ENCODE peak calls at places on chromosomes 12 and 14, in eight cellular contexts. F is HepG2, B is suprapubic skin, R is lower leg skin, V is GM23338, T is lower lobe of right lung, O is heart left ventricle, H is tibial artery. X is an unnamed sample.

GRCh38 chr12:25054783-25055144 is 105.9 kb upstream of the BCAT1 start:
- DNase-seq in F (no peak), B (no peak), R (no peak), V (no peak), T (no peak), O (no peak), H (no peak), X (no peak)

GRCh38 chr12:117872521-117873169 is 96.1 kb downstream of the KSR2 start:
- DNase-seq in F (no peak), B (no peak), R (no peak), V (no peak), T (no peak), O (no peak), H (no peak), X (no peak)

GRCh38 chr12:119446459-119446858 is 111.9 kb downstream of the CCDC60 start:
- DNase-seq in F (no peak), B (no peak), R (no peak), V (no peak), T (no peak), O (no peak), H (no peak), X (no peak)

GRCh38 chr12:57719777-57720605 is 18.6 kb downstream of the AGAP2 start:
- DNase-seq in F (no peak), B (no peak), R (no peak), V (no peak), T (no peak), O (no peak), H (no peak), X (no peak)

GRCh38 chr12:47214771-47215170 is 135.0 kb upstream of the AMIGO2 start:
- DNase-seq in F (no peak), B (no peak), R (no peak), V (no peak), T (no peak), O (no peak), H (no peak), X (no peak)

GRCh38 chr14:94180655-94181271 is 6.6 kb downstream of the PPP4R4 start:
- DNase-seq in F (peak), B (no peak), R (no peak), V (peak), T (no peak), O (no peak), H (no peak), X (no peak)

GRCh38 chr14:91889477-91890211 is 22.3 kb upstream of the TC2N start:
- DNase-seq in F (no peak), B (peak), R (no peak), V (no peak), T (no peak), O (peak), H (no peak), X (no peak)

GRCh38 chr14:99316281-99317163 is 44.5 kb upstream of the BCL11B start:
- DNase-seq in F (peak), B (no peak), R (no peak), V (no peak), T (no peak), O (no peak), H (no peak), X (no peak)

GRCh38 chr14:101551729-101552595 is 9.3 kb upstream of the DIO3 start:
- DNase-seq in F (no peak), B (no peak), R (no peak), V (no peak), T (no peak), O (no peak), H (no peak), X (no peak)

GRCh38 chr12:120394483-120395367 is 25.8 kb upstream of the MSI1 start:
- DNase-seq in F (no peak), B (no peak), R (peak), V (peak), T (peak), O (no peak), H (no peak), X (peak)

GRCh38 chr12:27970981-27971489 is 1.5 kb downstream of the PTHLH start:
- DNase-seq in F (no peak), B (no peak), R (no peak), V (peak), T (no peak), O (no peak), H (peak), X (no peak)

GRCh38 chr14:104927432-104927816 is 2.7 kb downstream of the PLD4 start:
- DNase-seq in F (no peak), B (no peak), R (no peak), V (peak), T (no peak), O (no peak), H (no peak), X (no peak)

GRCh38 chr14:104924421-104925213 is at the start of gene PLD4:
- DNase-seq in F (no peak), B (no peak), R (no peak), V (no peak), T (no peak), O (no peak), H (no peak), X (no peak)

GRCh38 chr14:104925214-104925899 is 678 bp downstream of the PLD4 start:
- DNase-seq in F (no peak), B (no peak), R (no peak), V (no peak), T (no peak), O (no peak), H (no peak), X (no peak)

GRCh38 chr14:104926619-104927431 is 2.1 kb downstream of the PLD4 start:
- DNase-seq in F (no peak), B (no peak), R (no peak), V (peak), T (no peak), O (no peak), H (no peak), X (no peak)

GRCh38 chr14:104925941-104926609 is 1.4 kb downstream of the PLD4 start:
- DNase-seq in F (no peak), B (no peak), R (no peak), V (no peak), T (peak), O (no peak), H (no peak), X (no peak)
- TF ChIP-seq CTCF in F (no peak), B (no peak), R (no peak), V (no peak), T (no peak), O (no peak), H (no peak), X (no peak)

DNA sequence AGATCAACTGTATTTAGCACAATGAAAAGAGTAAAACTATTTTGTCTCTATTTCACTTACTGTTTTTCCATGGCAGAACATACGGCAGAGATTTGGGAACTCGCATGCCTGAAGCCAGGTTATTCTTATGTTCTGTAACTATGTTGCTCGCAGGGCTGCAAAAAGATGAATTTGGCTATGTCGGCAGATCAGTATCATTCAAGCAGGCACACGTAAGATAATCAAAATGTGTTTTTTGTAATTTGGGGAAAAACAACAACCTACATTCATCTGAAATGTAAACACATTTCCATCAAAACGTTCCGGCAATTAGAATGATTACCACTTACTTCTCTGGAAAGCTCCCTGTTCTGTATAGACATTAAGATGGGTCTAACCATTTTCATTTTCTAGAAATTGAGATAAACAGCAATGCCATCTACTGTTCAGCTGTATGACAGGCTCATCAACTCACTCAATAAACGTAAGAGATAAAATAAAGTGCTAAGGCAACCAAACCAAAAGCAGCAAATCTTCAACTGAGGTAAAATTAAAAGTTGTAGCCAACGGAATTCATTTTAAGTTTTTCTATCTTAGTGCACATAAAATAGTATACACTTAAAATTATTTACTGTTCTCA is 13.0 kb downstream of the GTSF1 start:
- DNase-seq in F (no peak), B (no peak), R (no peak), V (no peak), T (no peak), O (no peak), H (no peak), X (no peak)
- TF ChIP-seq CTCF in F (no peak), B (no peak), R (no peak), V (no peak), T (no peak), O (no peak), H (no peak), X (no peak)

GRCh38 chr12:7061138-7061537 is 620 bp downstream of the C1S start:
- DNase-seq in F (no peak), B (no peak), R (no peak), V (peak), T (no peak), O (no peak), H (no peak), X (no peak)

GRCh38 chr12:7058850-7059249 is 1.7 kb upstream of the C1S start:
- DNase-seq in F (no peak), B (no peak), R (no peak), V (no peak), T (no peak), O (no peak), H (no peak), X (no peak)

GRCh38 chr12:7059780-7060179 is 738 bp upstream of the C1S start:
- DNase-seq in F (no peak), B (no peak), R (no peak), V (no peak), T (no peak), O (no peak), H (no peak), X (no peak)

GRCh38 chr12:7061596-7061995 is 1.1 kb downstream of the C1S start:
- DNase-seq in F (peak), B (no peak), R (no peak), V (no peak), T (no peak), O (no peak), H (no peak), X (no peak)

GRCh38 chr12:7060353-7060954 is at the start of gene C1S:
- DNase-seq in F (peak), B (peak), R (peak), V (peak), T (peak), O (peak), H (peak), X (no peak)
- TF ChIP-seq CTCF in F (peak), B (peak), R (peak), V (peak), T (peak), O (peak), H (peak), X (peak)

GRCh38 chr12:72346331-72346944 is 74.3 kb downstream of the TRHDE start:
- DNase-seq in F (peak), B (no peak), R (peak), V (peak), T (no peak), O (no peak), H (peak), X (peak)
- TF ChIP-seq CTCF in F (peak), B (no peak), R (no peak), V (peak), T (peak), O (peak), H (peak), X (peak)

GRCh38 chr14:88385212-88386101 is at the start of gene SPATA7:
- DNase-seq in F (peak), B (peak), R (peak), V (peak), T (peak), O (peak), H (peak), X (peak)

GRCh38 chr14:88384653-88385205 is 728 bp upstream of the SPATA7 start:
- DNase-seq in F (no peak), B (no peak), R (no peak), V (no peak), T (no peak), O (no peak), H (peak), X (no peak)

GRCh38 chr14:88379706-88380343 is 5.6 kb upstream of the SPATA7 start:
- DNase-seq in F (no peak), B (no peak), R (no peak), V (peak), T (no peak), O (no peak), H (no peak), X (no peak)

GRCh38 chr14:88386395-88386794 is 938 bp downstream of the SPATA7 start:
- DNase-seq in F (no peak), B (no peak), R (no peak), V (no peak), T (no peak), O (no peak), H (no peak), X (no peak)

DNA sequence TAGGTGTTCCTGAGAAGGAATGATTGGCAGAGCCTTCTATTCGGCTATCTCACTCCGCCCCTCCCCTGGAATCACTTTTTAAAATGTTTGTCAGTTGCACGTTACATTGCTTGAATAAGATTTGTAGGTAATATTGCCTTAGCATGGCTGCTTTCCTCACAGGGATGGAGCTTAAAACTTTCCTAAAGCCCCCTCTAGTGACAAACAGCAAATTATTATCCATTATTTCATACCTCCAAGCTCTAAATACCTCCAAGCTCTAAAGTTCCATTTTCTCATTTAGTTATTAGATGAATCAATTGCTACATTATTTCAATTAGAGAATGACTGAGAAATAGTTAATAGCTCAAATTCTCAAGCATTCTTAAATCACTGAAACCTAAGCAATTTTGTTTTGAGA is 5.1 kb upstream of the SPATA7 start:
- DNase-seq in F (no peak), B (no peak), R (no peak), V (peak), T (no peak), O (no peak), H (no peak), X (no peak)
- TF ChIP-seq CTCF in F (peak), B (no peak), R (no peak), V (peak), T (no peak), O (peak), H (no peak), X (peak)

GRCh38 chr14:77035267-77035666 is 6.8 kb upstream of the IRF2BPL start:
- DNase-seq in F (no peak), B (no peak), R (no peak), V (no peak), T (no peak), O (no peak), H (no peak), X (no peak)

GRCh38 chr14:77033622-77034521 is 5.4 kb upstream of the IRF2BPL start:
- DNase-seq in F (peak), B (peak), R (peak), V (peak), T (peak), O (peak), H (peak), X (peak)

GRCh38 chr14:77032483-77032853 is 4.0 kb upstream of the IRF2BPL start:
- DNase-seq in F (no peak), B (no peak), R (no peak), V (peak), T (no peak), O (no peak), H (no peak), X (no peak)

GRCh38 chr14:77031680-77032482 is 3.4 kb upstream of the IRF2BPL start:
- DNase-seq in F (no peak), B (no peak), R (no peak), V (no peak), T (no peak), O (peak), H (peak), X (no peak)

DNA sequence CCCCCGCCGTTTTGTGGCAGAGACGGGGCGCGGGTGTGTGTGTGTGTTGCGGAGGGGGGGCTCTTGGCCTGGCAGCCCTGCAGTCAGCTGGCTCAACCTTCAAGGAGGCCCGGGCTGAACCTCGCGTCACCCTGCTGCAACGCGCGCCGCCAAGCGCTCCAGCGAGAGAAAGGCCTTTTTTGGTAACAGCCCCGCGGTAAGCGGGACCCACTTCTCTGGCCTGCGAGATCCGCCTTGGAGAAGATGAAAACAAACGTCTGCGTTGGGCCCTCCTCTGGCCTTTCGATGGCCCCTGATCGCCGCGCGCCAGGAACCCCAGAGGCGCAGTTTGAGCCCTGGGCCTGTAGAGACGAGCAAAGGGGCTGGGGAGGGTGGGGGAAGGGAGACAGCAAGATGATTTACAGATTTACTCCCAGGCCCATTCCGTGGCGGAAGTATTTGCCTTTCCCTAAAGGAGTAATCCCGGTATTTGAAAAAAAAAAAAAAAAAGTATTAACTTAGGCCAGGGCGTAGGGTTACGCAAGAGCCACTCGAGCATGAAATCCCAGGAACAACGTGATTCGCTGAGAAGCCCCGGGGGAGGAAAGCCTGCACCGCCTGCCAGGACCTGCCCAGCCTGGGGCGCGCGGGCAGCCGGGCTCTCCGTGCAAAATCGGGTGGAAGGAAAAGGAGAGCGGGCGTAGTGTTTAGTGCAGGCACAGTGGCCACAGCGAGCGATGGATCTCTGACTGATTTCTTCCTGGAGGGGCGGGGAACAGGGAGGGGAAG is 4.5 kb upstream of the IRF2BPL start:
- DNase-seq in F (peak), B (peak), R (peak), V (peak), T (peak), O (peak), H (peak), X (peak)
- TF ChIP-seq CTCF in F (peak), B (no peak), R (no peak), V (peak), T (peak), O (peak), H (no peak), X (no peak)